ENCODE peak calls at places on chromosomes 6 and 20, in seven cellular contexts. Z, F, L, I, B, G and W are unnamed samples.

GRCh38 chr6:27293436-27294152 is 18.5 kb downstream of the POM121L2 start:
- DNase-seq in B (peak; percentile 55), Z (peak; percentile 55), I (no peak), G (no peak), L (peak; percentile 77), F (peak; percentile 74), W (no peak)

GRCh38 chr6:8027965-8028651 is 36.1 kb downstream of the BLOC1S5 start:
- DNase-seq in Z (peak; percentile 61), B (no peak), I (no peak), F (peak; percentile 47), G (no peak), L (no peak), W (no peak)

GRCh38 chr6:170111816-170112582 is 178.9 kb downstream of the DLL1 start:
- DNase-seq in F (no peak), Z (no peak), I (peak; percentile 6), L (no peak), G (no peak), B (no peak), W (no peak)

GRCh38 chr6:56759521-56759920 is 116.8 kb upstream of the DST start:
- DNase-seq in F (no peak), L (no peak), B (no peak), I (no peak), Z (no peak), G (no peak), W (no peak)

GRCh38 chr6:166877906-166878305 is 78.4 kb downstream of the RNASET2 start:
- DNase-seq in L (no peak), I (no peak), F (no peak), B (no peak), Z (no peak), G (no peak), W (no peak)

GRCh38 chr20:39699331-39699730 is 737.2 kb downstream of the DHX35 start:
- DNase-seq in G (no peak), B (no peak), F (no peak), Z (no peak), I (no peak), L (no peak), W (no peak)

GRCh38 chr6:105432797-105433196 is 29.9 kb upstream of the PREP start:
- DNase-seq in F (peak; percentile 87), I (no peak), G (no peak), Z (peak; percentile 88), L (no peak), B (no peak), W (no peak)

GRCh38 chr20:46914789-46915359 is 20.2 kb downstream of the EYA2 start:
- DNase-seq in Z (no peak), B (no peak), F (no peak), G (no peak), I (no peak), L (no peak), W (no peak)

GRCh38 chr6:5995705-5996686 is 10.7 kb downstream of the NRN1 start:
- DNase-seq in Z (no peak), I (no peak), G (peak; percentile 59), L (peak; percentile 89), F (no peak), B (peak; percentile 58), W (no peak)

GRCh38 chr6:67121115-67121514 is 1414.1 kb upstream of the EYS start:
- DNase-seq in B (no peak), G (no peak), F (no peak), Z (no peak), I (no peak), L (no peak), W (no peak)

GRCh38 chr6:142058216-142058925 is 74.4 kb upstream of the GJE1 start:
- DNase-seq in B (no peak), L (no peak), F (no peak), I (no peak), G (no peak), Z (no peak), W (no peak)

GRCh38 chr6:37103169-37104039 is 66.5 kb upstream of the PIM1 start:
- DNase-seq in I (no peak), L (peak; percentile 58), F (peak; percentile 38), Z (no peak), G (peak; percentile 77), B (no peak), W (no peak)

GRCh38 chr6:35790683-35791082 is 6.4 kb downstream of the CLPS start:
- DNase-seq in F (no peak), Z (no peak), L (no peak), B (no peak), I (no peak), G (no peak), W (no peak)

DNA sequence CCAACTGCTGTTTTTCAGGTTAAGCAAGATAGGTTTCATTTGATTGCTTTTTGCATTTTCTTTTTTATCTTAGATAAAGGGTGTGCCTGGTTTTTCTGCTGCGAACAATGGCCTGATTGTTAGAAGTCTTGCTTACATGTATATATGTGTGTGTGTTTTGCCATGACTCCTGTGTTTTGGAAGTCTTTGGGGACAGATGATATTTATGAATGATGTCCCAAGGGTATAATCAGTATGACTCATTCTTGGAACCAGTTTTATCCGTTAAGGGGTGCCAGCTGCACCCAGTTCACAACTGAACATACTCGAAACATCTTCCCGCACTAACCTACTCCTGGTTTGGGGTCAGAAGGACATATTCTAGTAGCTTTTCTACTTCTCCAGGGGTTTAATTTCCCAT is 230.1 kb upstream of the SUPT3H start:
- DNase-seq in G (peak; percentile 6), L (no peak), Z (peak; percentile 57), I (no peak), F (peak; percentile 13), B (no peak), W (no peak)
- TF ChIP-seq CTCF in G (no peak), L (no peak), Z (no peak), I (no peak), F (no peak), B (no peak), W (no peak)

DNA sequence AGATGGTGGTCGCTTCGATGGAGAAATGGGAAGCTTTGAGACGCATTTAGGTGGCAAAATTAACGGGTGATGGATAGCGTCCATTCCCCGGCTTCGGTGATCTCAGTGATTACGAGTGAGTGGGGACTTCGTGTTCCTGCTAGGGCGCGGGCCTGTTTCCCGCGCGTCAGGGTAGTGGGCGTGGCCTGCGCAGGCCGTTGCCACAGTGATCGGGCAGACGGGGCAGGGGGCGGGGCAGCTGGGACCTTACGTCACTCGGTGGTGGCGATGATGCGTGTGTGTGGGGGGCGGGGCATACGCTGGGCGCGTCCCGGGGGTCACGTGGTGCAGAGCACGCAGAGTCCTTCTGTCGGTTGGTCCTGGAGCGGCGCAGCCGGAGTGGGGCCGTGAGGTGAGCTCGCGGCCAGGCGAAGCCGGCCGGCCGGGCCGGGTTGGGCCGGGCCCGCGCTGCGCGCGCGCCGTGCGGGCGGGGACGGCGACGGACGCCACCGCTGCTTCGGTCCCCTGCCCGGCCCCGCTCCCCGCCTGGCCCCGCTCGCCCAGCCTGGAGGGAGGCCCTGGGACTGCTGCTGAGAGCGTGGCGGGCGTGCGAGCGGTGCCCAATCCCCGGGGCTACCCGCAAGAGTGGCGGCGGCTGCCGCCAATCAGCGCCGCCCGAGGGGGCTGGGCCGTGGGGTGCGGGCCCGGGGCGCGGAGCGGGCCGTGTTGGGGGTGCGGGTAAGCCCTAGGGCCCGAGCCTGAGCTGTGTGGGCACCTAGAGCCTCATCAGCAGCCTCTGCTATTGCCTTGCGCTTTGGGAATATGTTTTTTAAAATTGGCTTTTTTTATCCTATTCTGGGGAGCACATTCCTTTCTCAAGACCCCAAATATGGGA is at the start of gene PHF20:
- DNase-seq in Z (peak; percentile 99), F (peak; percentile 99), I (peak; percentile 100), B (peak; percentile 99), L (peak; percentile 99), G (peak; percentile 99), W (peak; percentile 100)
- TF ChIP-seq CTCF in Z (no peak), F (no peak), I (no peak), B (no peak), L (no peak), G (no peak), W (no peak)

DNA sequence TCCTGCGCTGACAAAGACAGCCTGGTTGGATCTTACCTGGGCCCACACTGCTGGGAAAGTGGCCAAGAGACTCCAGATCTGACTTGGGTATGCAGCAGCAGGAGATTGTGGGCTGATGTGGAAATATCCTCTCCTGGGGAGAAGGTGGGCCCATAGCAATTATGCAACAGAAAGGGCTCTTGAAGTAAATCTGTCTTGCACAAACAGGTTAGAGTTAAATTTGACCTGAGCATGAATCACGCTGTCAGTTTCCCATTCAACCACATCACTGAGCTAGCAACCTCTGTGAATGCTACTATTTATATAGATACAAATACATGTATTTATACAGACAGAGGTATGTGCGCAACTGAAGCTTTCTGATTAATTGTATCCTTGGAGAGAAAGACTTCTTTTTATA is 28.3 kb upstream of the PDYN start:
- DNase-seq in Z (no peak), F (peak; percentile 11), B (no peak), I (no peak), G (no peak), L (no peak), W (no peak)
- TF ChIP-seq CTCF in Z (no peak), F (no peak), B (no peak), I (no peak), G (no peak), L (no peak), W (no peak)

GRCh38 chr6:139252018-139252390 is 39.8 kb downstream of the TXLNB start:
- DNase-seq in L (no peak), B (no peak), G (no peak), I (no peak), F (no peak), Z (no peak), W (no peak)

GRCh38 chr6:139249387-139249786 is 42.4 kb downstream of the TXLNB start:
- DNase-seq in Z (peak; percentile 28), F (no peak), B (no peak), G (no peak), I (no peak), L (no peak), W (no peak)

GRCh38 chr6:139251377-139252017 is 40.3 kb downstream of the TXLNB start:
- DNase-seq in G (no peak), I (no peak), B (no peak), L (no peak), F (no peak), Z (no peak), W (no peak)

GRCh38 chr6:139248911-139249310 is 42.9 kb downstream of the TXLNB start:
- DNase-seq in L (no peak), Z (no peak), I (no peak), F (no peak), G (no peak), B (no peak), W (no peak)

DNA sequence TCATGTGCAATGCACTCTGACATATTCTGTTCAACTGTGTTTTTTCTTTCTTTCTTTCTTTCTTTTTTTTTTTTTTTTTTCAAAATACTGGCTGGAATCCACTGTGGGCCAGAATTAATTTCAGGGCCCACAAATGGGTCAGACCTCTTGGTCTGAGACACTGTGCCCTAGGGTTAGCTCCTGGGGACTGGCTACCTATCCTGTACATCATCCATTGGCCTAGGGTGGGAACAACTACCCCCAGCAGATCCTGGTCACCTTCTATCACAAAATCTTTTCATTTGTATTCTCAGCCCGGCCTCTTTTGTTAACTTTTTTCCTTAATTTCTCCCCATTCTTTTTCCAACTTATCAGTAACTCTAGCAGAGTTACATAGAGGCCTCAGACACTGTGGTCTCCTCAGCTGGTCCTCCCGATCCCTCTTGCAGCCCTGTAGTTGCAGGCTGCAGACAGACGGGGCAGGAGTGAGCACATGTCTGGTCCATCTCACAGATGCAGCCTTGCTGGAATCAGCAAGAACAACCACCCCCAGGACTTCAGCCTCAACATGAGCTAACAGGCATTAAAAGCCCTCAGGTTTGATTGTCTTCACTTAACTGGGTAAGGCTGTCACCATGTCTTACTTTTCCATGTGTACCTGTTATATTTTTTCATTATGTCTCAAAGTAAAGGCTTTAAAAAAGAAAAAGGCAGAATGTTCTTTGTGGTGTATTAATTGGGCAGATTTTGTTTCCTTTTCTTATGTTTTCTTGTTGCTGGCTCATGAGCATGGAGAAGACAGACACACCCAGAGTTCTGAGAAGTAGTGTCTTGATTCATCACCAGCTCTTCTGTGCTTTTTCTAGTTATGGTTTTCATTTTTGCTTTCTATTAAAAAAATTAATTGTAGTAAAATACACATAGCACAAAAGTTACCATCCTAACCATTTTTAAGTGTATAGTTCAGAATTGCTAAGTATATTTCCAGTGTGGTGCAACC is 41.2 kb downstream of the TXLNB start:
- DNase-seq in F (peak; percentile 84), L (peak; percentile 79), B (peak; percentile 52), I (peak; percentile 34), Z (peak; percentile 67), G (no peak), W (peak; percentile 61)
- TF ChIP-seq CTCF in F (peak; percentile 88), L (peak; percentile 57), B (peak; percentile 68), I (peak; percentile 67), Z (peak; percentile 74), G (peak; percentile 36), W (peak; percentile 77)